ENCODE peak calls at places on chromosomes 2 and 18, in ten cellular contexts. Y is CD8-positive, alpha-beta T cell; K is colonic mucosa; G is psoas muscle; P is endodermal cell; N is IMR-90; D is PC-9; R is mesendoderm; H is neural progenitor cell; C is right lobe of liver. A is an unnamed sample. For H3K4me1, the result is how much of the 10 kb centered on the place peaks cover.

GRCh38 chr2:201257941-201258665 is 2.2 kb upstream of the CASP8 start:
- DNase-seq in K (peak), Y (peak), D (peak), H (no peak), N (peak), P (peak), C (peak), R (peak), G (peak), A (peak)

GRCh38 chr2:85430780-85431601 is 12.5 kb downstream of the SH2D6 start:
- DNase-seq in P (peak), K (no peak), N (no peak), R (peak), D (no peak), H (peak), G (no peak), Y (no peak), C (no peak), A (no peak)

GRCh38 chr18:54975598-54975997 is 16.3 kb upstream of the CCDC68 start:
- DNase-seq in N (peak), D (no peak), H (no peak), K (no peak), R (no peak), Y (no peak), G (no peak), C (no peak), P (no peak), A (no peak)

GRCh38 chr18:35289293-35290069 is 548 bp downstream of the ZSCAN30 start:
- DNase-seq in R (no peak), Y (no peak), G (no peak), H (peak), K (peak), P (no peak), D (no peak), N (peak), C (peak), A (no peak)

GRCh38 chr2:246489-247145 is 17.2 kb downstream of the SH3YL1 start:
- DNase-seq in Y (no peak), D (peak), N (peak), P (peak), C (no peak), K (peak), G (no peak), R (peak), H (peak), A (no peak)

GRCh38 chr2:24382363-24383021 is 22.2 kb upstream of the ITSN2 start:
- DNase-seq in P (peak), D (peak), R (peak), Y (peak), G (peak), H (peak), K (peak), C (peak), N (peak), A (no peak)

GRCh38 chr2:131488306-131489205 is 3.6 kb downstream of the MZT2A start:
- DNase-seq in Y (no peak), K (no peak), R (no peak), G (peak), D (no peak), C (no peak), P (no peak), N (no peak), H (no peak), A (no peak)

GRCh38 chr18:47898696-47899095 is 31.8 kb downstream of the SMAD2 start:
- DNase-seq in K (no peak), D (no peak), R (no peak), H (no peak), P (no peak), N (no peak), C (no peak), Y (no peak), G (no peak), A (no peak)

GRCh38 chr2:186862869-186863709 is 14.1 kb upstream of the ZSWIM2 start:
- DNase-seq in D (no peak), C (no peak), H (peak), K (no peak), G (no peak), N (peak), Y (no peak), R (peak), P (no peak), A (no peak)

GRCh38 chr2:100632759-100633158 is 70.0 kb downstream of the PDCL3 start:
- DNase-seq in D (no peak), Y (no peak), P (no peak), N (no peak), R (no peak), G (no peak), C (no peak), K (no peak), H (no peak), A (no peak)

GRCh38 chr18:76686737-76687231 is 135.6 kb upstream of the ZNF236 start:
- DNase-seq in D (peak), K (peak), G (peak), H (peak), Y (no peak), R (peak), P (peak), C (peak), N (peak), A (peak)

GRCh38 chr2:164568317-164568716 is 53.0 kb downstream of the GRB14 start:
- DNase-seq in G (no peak), Y (no peak), H (no peak), D (no peak), N (no peak), P (no peak), K (no peak), R (no peak), C (peak), A (no peak)

GRCh38 chr2:8515390-8515761 is 166.5 kb upstream of the ID2 start:
- DNase-seq in K (no peak), D (no peak), H (no peak), G (no peak), C (no peak), P (no peak), N (no peak), Y (peak), R (no peak), A (no peak)

GRCh38 chr2:191968151-191968550 is 121.3 kb upstream of the CAVIN2 start:
- DNase-seq in D (no peak), G (no peak), N (no peak), Y (no peak), K (no peak), P (no peak), R (no peak), C (no peak), H (no peak), A (no peak)

DNA sequence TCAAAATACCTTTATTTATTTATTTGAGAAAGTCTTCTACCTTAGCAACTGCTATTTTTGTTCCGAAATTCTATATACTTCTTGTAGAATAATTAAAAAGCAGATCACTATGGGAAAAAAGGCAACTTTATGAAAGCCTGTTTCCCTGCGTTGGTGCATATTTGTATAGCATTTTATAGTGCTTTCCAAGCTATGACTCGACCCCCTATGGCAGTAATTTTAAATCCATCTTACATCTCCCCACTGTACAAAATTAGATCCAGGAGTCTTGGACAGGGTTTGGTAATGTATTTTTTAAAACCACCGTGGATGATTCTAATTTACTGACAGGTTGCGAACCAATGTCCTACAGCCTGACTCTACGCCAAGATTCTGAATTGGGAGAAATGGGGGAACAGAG is 10.1 kb downstream of the TANK start:
- DNase-seq in R (no peak), N (peak), P (no peak), H (no peak), K (no peak), D (no peak), C (no peak), Y (no peak), G (no peak), A (no peak)
- H3K27ac ChIP-seq in R (no peak), N (no peak), P (no peak), H (no peak), K (no peak), D (no peak), C (peak), Y (no peak), G (no peak), A (no peak)

DNA sequence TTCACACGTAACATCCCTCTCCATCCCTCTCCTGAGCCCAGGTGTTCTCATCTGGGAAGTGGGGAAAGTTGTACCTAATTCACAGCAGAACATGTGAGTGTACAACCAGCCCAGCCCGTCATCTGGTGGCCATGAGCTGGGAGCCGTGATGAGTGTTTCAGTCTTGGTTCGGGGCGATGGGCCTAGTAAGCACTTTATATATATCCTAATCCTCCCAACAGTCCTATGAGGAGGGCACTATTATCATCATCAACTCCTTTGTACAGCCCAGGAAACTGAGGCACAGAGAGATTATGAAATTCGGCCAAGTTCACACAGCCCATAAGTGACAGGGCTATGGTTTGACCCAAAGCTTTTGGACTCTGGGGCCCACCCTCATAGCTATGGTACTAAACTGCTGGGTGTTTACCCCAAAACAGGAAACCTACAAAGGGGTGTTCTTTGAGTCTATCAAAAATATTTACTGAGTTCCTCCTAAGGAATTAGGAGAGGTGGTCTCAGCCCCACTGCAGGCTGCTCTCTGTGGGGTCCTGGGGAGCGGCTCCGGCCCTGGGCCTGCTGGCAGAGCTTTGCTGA is 45.7 kb downstream of the SDC1 start:
- DNase-seq in D (no peak), R (no peak), Y (no peak), G (no peak), P (no peak), H (no peak), N (no peak), C (no peak), K (no peak), A (no peak)
- H3K4me1 ChIP-seq in D (under half), R (under half), Y (under half), G (under half), P (under half), H (under half), N (under half), C (half or more), K (under half), A (under half)

GRCh38 chr18:9091066-9091476 is 11.4 kb upstream of the NDUFV2 start:
- DNase-seq in H (no peak), N (no peak), K (no peak), P (no peak), Y (no peak), G (no peak), R (no peak), C (no peak), D (no peak), A (no peak)
- H3K27ac ChIP-seq in H (no peak), N (no peak), K (no peak), P (no peak), Y (peak), G (no peak), R (no peak), C (no peak), D (no peak), A (no peak)

GRCh38 chr2:160375037-160375436 is 118.6 kb downstream of the RBMS1 start:
- DNase-seq in P (no peak), G (no peak), H (no peak), N (peak), R (no peak), K (no peak), D (no peak), C (no peak), Y (no peak), A (no peak)
- H3K4me1 ChIP-seq in P (under half), G (half or more), H (half or more), N (under half), R (under half), K (under half), D (under half), C (under half), Y (half or more), A (under half)